ENCODE peak calls at places on chromosome 16, in six cellular contexts. J is vagina, M is psoas muscle, N is Peyer's patch, A is colonic mucosa, W is cardiac muscle cell. V is an unnamed sample. For H3K4me1, the result is how much of the 10 kb centered on the place peaks cover.

GRCh38 chr16:73047536-73048291 is at the start of gene ZFHX3:
- DNase-seq in J (no peak), M (peak), N (peak), A (peak), W (peak), V (peak)

GRCh38 chr16:6165330-6165984 is 1067.9 kb upstream of the EEF2KMT start:
- DNase-seq in J (no peak), M (no peak), N (no peak), A (no peak), W (no peak), V (peak)

GRCh38 chr16:8587065-8587464 is 3.2 kb downstream of the TMEM114 start:
- DNase-seq in J (no peak), M (no peak), N (no peak), A (no peak), W (no peak), V (no peak)

GRCh38 chr16:66419527-66419926 is 7.6 kb upstream of the BEAN1 start:
- DNase-seq in J (no peak), M (no peak), N (no peak), A (no peak), W (no peak), V (no peak)

GRCh38 chr16:79334127-79334526 is 266.4 kb downstream of the MAF start:
- DNase-seq in J (no peak), M (no peak), N (no peak), A (no peak), W (no peak), V (no peak)

GRCh38 chr16:87416826-87417471 is 24.8 kb downstream of the MAP1LC3B start:
- DNase-seq in J (no peak), M (no peak), N (no peak), A (peak), W (peak), V (no peak)

GRCh38 chr16:82892327-82892726 is 265.6 kb downstream of the CDH13 start:
- DNase-seq in J (no peak), M (no peak), N (no peak), A (no peak), W (peak), V (no peak)

GRCh38 chr16:8571061-8571596 is 19.2 kb downstream of the TMEM114 start:
- DNase-seq in J (no peak), M (no peak), N (no peak), A (no peak), W (peak), V (no peak)

GRCh38 chr16:4487955-4488481 is 11.8 kb downstream of the HMOX2 start:
- DNase-seq in J (no peak), M (no peak), N (no peak), A (no peak), W (peak), V (no peak)

GRCh38 chr16:81650982-81651562 is 128.0 kb upstream of the PLCG2 start:
- DNase-seq in J (no peak), M (peak), N (no peak), A (peak), W (peak), V (no peak)

GRCh38 chr16:84177740-84178070 is 9.2 kb downstream of the TAF1C start:
- DNase-seq in J (no peak), M (no peak), N (no peak), A (no peak), W (peak), V (no peak)

GRCh38 chr16:57178793-57179212 is 7.0 kb downstream of the PSME3IP1 start:
- DNase-seq in J (no peak), M (no peak), N (no peak), A (no peak), W (no peak), V (no peak)

DNA sequence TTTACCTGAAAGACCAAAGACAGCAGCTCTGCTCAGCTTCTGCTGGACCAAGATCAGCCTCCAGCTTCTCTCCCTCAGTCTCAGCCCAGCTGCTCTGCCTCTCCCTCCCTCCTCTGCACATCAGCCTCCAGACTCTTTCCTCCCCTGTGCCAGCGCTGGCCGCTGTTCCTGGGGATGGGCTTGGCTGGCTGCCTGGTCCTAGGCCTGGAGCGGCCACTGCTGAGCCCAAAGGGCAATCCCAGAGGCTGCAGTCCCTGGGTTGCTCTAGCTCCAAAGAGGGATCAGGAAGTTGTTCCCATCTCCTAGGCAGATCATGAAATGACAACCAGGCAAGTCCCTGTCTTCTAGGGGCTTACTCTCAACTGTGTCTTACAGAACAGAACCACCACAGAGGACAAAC is 31.3 kb downstream of the DCUN1D3 start:
- DNase-seq in J (no peak), M (peak), N (peak), A (peak), W (peak), V (no peak)
- H3K4me1 ChIP-seq in J (half or more), M (half or more), N (under half), A (under half), W (half or more), V (under half)

DNA sequence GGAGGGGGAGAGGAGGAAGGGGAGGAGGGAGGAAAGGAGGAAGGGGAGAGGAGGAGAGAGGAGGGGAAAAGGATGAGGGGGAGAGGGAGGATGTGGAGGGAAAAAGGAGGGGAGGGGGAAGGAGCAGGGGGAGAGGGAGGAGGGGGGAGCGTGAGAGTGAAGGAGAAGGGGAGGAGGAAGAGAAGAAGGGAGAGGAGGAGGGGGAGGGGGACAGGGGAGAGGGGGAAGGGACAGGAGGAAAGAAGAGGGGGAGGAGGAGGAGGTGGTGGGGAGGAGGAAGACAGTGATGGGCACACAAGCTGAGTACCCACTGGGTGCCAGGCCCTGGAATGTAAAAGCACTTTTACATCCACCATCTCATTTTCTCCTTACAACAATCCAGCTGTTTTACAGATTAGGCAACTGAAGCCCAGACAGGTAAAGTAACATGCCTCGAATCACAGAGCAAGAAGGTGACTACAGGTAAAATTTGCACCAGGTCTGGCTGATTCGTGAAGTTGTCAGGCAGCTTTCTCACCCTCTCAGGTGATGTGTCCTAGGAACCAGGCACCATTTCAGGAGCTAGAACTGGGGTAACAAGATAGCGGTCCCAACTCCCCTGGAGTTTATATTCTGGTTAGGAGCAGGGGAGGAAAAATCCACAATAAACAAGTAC is 10.0 kb upstream of the LITAF start:
- DNase-seq in J (no peak), M (no peak), N (no peak), A (no peak), W (no peak), V (no peak)
- H3K27ac ChIP-seq in J (peak), M (no peak), N (no peak), A (peak), W (no peak), V (no peak)

DNA sequence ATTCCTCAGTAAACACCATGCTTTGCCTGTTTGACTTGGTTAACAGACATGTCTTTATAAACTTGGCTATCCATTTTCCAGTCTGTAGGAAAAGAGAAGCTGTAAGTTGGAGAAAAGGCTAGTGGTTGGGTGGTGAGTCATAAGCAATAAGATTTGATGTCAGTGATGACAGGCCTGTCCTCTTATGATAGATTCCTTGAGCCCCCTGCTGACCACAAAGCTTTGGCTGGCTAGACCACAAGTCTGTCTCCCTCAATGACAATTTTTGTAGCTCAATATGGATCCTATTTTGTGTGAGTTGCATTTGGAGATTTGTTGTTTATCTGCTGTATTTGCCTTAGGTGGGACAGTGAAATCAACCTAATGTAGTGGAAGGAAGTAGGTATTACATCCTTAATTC is 67.6 kb downstream of the SIAH1 start:
- DNase-seq in J (no peak), M (no peak), N (no peak), A (no peak), W (peak), V (peak)
- TF ChIP-seq CTCF in J (no peak), M (no peak), N (no peak), A (no peak), W (no peak), V (peak)

GRCh38 chr16:29662000-29662728 is 883 bp upstream of the SPN start:
- DNase-seq in J (no peak), M (no peak), N (no peak), A (no peak), W (no peak), V (no peak)
- H3K4me1 ChIP-seq in J (under half), M (under half), N (under half), A (under half), W (under half), V (under half)